ENCODE peak calls at places on chromosomes 2 and 18, in six cellular contexts. R is WTC11, W is GM23338, U is HepG2, Z is H1, G is GM12878. V is an unnamed sample.

GRCh38 chr18:35171315-35171987 is 69.4 kb upstream of the ZNF397 start:
- DNase-seq in G (no peak), R (no peak), W (no peak), Z (no peak), U (peak; percentile 86), V (no peak)

GRCh38 chr2:136582631-136583205 is 182.6 kb upstream of the THSD7B start:
- DNase-seq in W (peak; percentile 65), R (peak; percentile 55), G (no peak), Z (peak; percentile 53), U (peak; percentile 18), V (peak; percentile 20)

GRCh38 chr2:66729391-66729790 is 294.5 kb downstream of the MEIS1 start:
- DNase-seq in W (no peak), Z (no peak), G (no peak), U (no peak), R (no peak), V (no peak)

GRCh38 chr2:200901459-200902072 is 12.4 kb downstream of the NIF3L1 start:
- DNase-seq in G (peak; percentile 72), Z (peak; percentile 62), R (peak; percentile 61), W (peak; percentile 97), U (peak; percentile 94), V (peak; percentile 78)

GRCh38 chr18:63140038-63140450 is 179.5 kb downstream of the BCL2 start:
- DNase-seq in Z (no peak), G (peak; percentile 94), R (no peak), U (no peak), W (no peak), V (no peak)

GRCh38 chr2:25164526-25164925 is 3.9 kb downstream of the POMC start:
- DNase-seq in R (no peak), G (no peak), W (no peak), Z (no peak), U (no peak), V (no peak)

GRCh38 chr2:676647-677055 is 555 bp downstream of the TMEM18 start:
- DNase-seq in R (peak; percentile 98), Z (no peak), U (peak; percentile 95), W (peak; percentile 98), G (peak; percentile 91), V (peak; percentile 95)

GRCh38 chr18:13067966-13068365 is 76.8 kb downstream of the CEP192 start:
- DNase-seq in G (no peak), R (no peak), W (no peak), Z (no peak), U (no peak), V (no peak)

GRCh38 chr2:85826990-85827878 is 61.6 kb downstream of the ST3GAL5 start:
- DNase-seq in G (no peak), U (peak; percentile 48), R (peak; percentile 87), W (peak; percentile 93), Z (peak; percentile 92), V (peak; percentile 74)

GRCh38 chr2:178829981-178830380 is 22.8 kb upstream of the TTN start:
- DNase-seq in W (no peak), R (no peak), Z (no peak), G (no peak), U (no peak), V (no peak)

GRCh38 chr18:2112435-2113045 is 458.8 kb downstream of the METTL4 start:
- DNase-seq in G (no peak), Z (no peak), U (no peak), R (no peak), W (no peak), V (no peak)

GRCh38 chr18:12990128-12990485 is 1.1 kb upstream of the CEP192 start:
- DNase-seq in G (peak; percentile 30), R (no peak), U (no peak), W (no peak), Z (no peak), V (peak; percentile 35)

GRCh38 chr18:63909870-63910269 is 2.1 kb downstream of the SERPINB10 start:
- DNase-seq in Z (no peak), W (no peak), U (no peak), R (no peak), G (no peak), V (no peak)

GRCh38 chr18:47260138-47260923 is 8.9 kb upstream of the SKOR2 start:
- DNase-seq in Z (peak; percentile 95), U (peak; percentile 5), W (peak; percentile 94), R (peak; percentile 93), G (no peak), V (peak; percentile 23)

GRCh38 chr2:54859997-54860701 is 136.7 kb downstream of the EML6 start:
- DNase-seq in W (no peak), R (no peak), U (no peak), G (no peak), Z (no peak), V (no peak)

GRCh38 chr18:79628416-79629248 is 51.0 kb upstream of the CTDP1 start:
- DNase-seq in W (no peak), U (no peak), R (no peak), Z (peak; percentile 33), G (no peak), V (no peak)

GRCh38 chr2:70088508-70089219 is 1.4 kb downstream of the PCBP1 start:
- DNase-seq in W (no peak), U (peak; percentile 41), R (no peak), Z (no peak), G (no peak), V (no peak)

GRCh38 chr18:37412757-37413156 is 152.8 kb downstream of the CELF4 start:
- DNase-seq in Z (no peak), G (no peak), W (no peak), U (no peak), R (no peak), V (no peak)

GRCh38 chr2:172021955-172022354 is 22.2 kb downstream of the METAP1D start:
- DNase-seq in W (peak; percentile 37), R (no peak), Z (no peak), U (no peak), G (no peak), V (no peak)

GRCh38 chr2:23414876-23415275 is 29.9 kb downstream of the KLHL29 start:
- DNase-seq in Z (no peak), U (peak; percentile 21), G (no peak), W (peak; percentile 72), R (peak; percentile 44), V (peak; percentile 23)

GRCh38 chr2:106977707-106978106 is 91.7 kb upstream of the ST6GAL2 start:
- DNase-seq in G (no peak), Z (no peak), R (no peak), W (no peak), U (no peak), V (no peak)

GRCh38 chr2:96207778-96208143 is 866 bp downstream of the STARD7 start:
- DNase-seq in Z (no peak), R (no peak), G (no peak), W (no peak), U (no peak), V (no peak)

GRCh38 chr2:96209011-96209728 is 543 bp upstream of the STARD7 start:
- DNase-seq in R (no peak), U (no peak), Z (no peak), W (no peak), G (no peak), V (no peak)

GRCh38 chr2:96208144-96209010 is at the start of gene STARD7:
- DNase-seq in R (peak; percentile 99), G (peak; percentile 92), Z (peak; percentile 98), W (peak; percentile 98), U (peak; percentile 97), V (peak; percentile 99)

GRCh38 chr2:96205888-96206287 is 2.7 kb downstream of the STARD7 start:
- DNase-seq in Z (no peak), R (no peak), W (no peak), G (no peak), U (no peak), V (no peak)

GRCh38 chr2:96207073-96207777 is 1.4 kb downstream of the STARD7 start:
- DNase-seq in U (no peak), W (no peak), Z (no peak), R (no peak), G (no peak), V (peak; percentile 28)
- TF ChIP-seq CREB1 in U (peak; percentile 84), W (no peak), Z (no peak), R (no peak), G (peak; percentile 76), V (peak; percentile 28)

DNA sequence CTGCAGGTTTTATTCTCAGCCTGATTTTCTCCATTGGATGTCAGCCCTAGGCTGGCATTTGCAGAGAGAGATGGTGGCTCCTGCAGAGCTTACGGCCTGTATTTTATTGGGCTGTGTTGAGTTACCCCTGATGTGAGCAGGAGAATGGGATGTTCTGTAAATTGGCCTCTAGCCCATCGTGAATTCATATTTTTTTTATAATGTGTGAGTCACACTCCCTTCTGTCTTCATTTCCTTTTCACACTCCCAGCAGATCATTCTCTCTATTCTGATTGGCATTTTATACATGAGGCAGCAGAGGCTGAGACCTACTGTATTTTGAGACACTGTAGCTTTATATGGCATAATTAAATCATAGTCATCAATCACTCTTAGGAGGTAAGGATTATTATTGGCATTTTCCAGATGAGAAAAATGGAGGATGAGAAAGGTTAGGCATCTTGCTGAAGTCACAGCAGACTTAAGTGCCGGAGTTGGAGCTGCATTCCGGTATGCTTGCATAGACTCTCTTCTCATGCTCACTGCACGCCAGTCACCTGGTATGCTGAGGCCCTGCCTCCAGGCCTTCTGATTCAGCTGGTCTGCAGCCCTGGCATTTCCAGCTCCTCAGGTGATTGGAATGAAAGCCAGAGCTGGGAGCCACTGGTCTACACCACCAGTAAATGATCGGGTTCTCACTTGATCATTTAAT is 142.4 kb downstream of the NEDD4L start:
- DNase-seq in W (no peak), Z (peak; percentile 37), U (no peak), G (no peak), R (no peak), V (no peak)
- TF ChIP-seq CREB1 in W (no peak), Z (no peak), U (no peak), G (no peak), R (no peak), V (no peak)

DNA sequence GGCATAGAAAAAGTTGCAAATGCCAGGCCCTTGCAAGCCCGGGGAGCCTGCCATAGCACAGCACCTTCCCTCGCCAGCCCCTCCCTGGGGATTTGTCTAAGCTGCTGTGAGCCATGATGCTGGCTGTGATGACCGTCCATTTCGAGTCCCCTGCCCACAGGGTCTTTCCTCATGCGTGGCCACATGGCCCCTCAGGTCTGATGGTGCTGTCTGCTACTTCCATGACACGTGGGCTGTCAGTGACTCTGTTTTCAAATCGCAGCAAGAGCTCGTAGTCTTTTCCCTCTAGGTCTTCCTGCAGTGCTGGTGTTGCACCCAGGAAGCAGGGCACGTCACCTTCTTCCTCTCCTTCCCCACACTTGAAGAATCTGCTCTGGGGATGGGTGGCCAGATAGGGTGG is 15.5 kb upstream of the GNAL start:
- DNase-seq in Z (peak; percentile 24), R (no peak), W (no peak), U (no peak), G (no peak), V (no peak)
- TF ChIP-seq CREB1 in Z (no peak), R (no peak), W (no peak), U (no peak), G (no peak), V (no peak)

DNA sequence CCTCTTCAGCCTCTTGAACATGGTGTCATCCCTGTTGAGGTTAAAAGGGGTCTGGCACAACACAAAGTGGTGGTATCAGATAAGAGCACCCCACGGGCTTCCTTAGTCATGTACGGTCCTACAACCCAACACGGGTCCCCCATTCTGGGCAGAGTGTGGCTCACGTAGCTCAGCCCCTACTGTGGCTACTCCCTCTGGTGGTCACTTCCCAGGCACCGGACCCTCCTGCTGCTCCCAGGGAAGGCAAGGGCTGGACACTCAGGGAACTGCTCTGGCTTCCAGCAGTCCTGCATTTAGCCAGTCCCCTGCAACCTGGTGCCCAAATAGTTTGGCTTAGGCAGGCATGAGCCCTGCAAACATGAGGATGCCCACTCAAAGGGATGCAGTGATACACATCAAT is 58.6 kb downstream of the GALNT14 start:
- DNase-seq in Z (peak; percentile 74), G (no peak), R (peak; percentile 77), W (peak; percentile 75), U (peak; percentile 16), V (peak; percentile 40)
- TF ChIP-seq CREB1 in Z (no peak), G (no peak), R (no peak), W (no peak), U (no peak), V (no peak)

GRCh38 chr2:109614715-109615636 is 812 bp downstream of the SOWAHC start:
- DNase-seq in U (no peak), W (peak; percentile 38), G (no peak), R (peak; percentile 36), Z (peak; percentile 69), V (no peak)
- TF ChIP-seq CREB1 in U (no peak), W (no peak), G (no peak), R (no peak), Z (no peak), V (no peak)